ENCODE peak calls at places on chromosomes 7 and 10, in eight cellular contexts. One of them, this sample, is unnamed.

GRCh38 chr10:47453435-47454293 is 30.3 kb downstream of the ANXA8 start:
- DNase-seq in effector memory CD4-positive, alpha-beta T cell: no peak
- DNase-seq in CD4-positive, CD25-positive, alpha-beta regulatory T cell: no peak
- DNase-seq in CD8-positive, alpha-beta memory T cell: no peak
- DNase-seq in HL-60: no peak
- DNase-seq in PC-9: no peak
- DNase-seq in transverse colon: no peak
- DNase-seq in brain microvascular endothelial cell: no peak
- DNase-seq in this sample: no peak

GRCh38 chr7:80783177-80783687 is 135.6 kb downstream of the SEMA3C start:
- DNase-seq in effector memory CD4-positive, alpha-beta T cell: no peak
- DNase-seq in CD4-positive, CD25-positive, alpha-beta regulatory T cell: no peak
- DNase-seq in CD8-positive, alpha-beta memory T cell: no peak
- DNase-seq in HL-60: no peak
- DNase-seq in PC-9: no peak
- DNase-seq in transverse colon: no peak
- DNase-seq in brain microvascular endothelial cell: no peak
- DNase-seq in this sample: no peak

GRCh38 chr10:10658157-10658556 is 359.5 kb upstream of the CELF2 start:
- DNase-seq in effector memory CD4-positive, alpha-beta T cell: no peak
- DNase-seq in CD4-positive, CD25-positive, alpha-beta regulatory T cell: no peak
- DNase-seq in CD8-positive, alpha-beta memory T cell: no peak
- DNase-seq in HL-60: peak
- DNase-seq in PC-9: no peak
- DNase-seq in transverse colon: no peak
- DNase-seq in brain microvascular endothelial cell: no peak
- DNase-seq in this sample: no peak

GRCh38 chr10:132443605-132443997 is 46.6 kb downstream of the PWWP2B start:
- DNase-seq in effector memory CD4-positive, alpha-beta T cell: peak
- DNase-seq in CD4-positive, CD25-positive, alpha-beta regulatory T cell: peak
- DNase-seq in CD8-positive, alpha-beta memory T cell: peak
- DNase-seq in HL-60: no peak
- DNase-seq in PC-9: no peak
- DNase-seq in transverse colon: peak
- DNase-seq in brain microvascular endothelial cell: peak
- DNase-seq in this sample: no peak

GRCh38 chr7:151844828-151845200 is 32.1 kb downstream of the PRKAG2 start:
- DNase-seq in effector memory CD4-positive, alpha-beta T cell: no peak
- DNase-seq in CD4-positive, CD25-positive, alpha-beta regulatory T cell: no peak
- DNase-seq in CD8-positive, alpha-beta memory T cell: no peak
- DNase-seq in HL-60: no peak
- DNase-seq in PC-9: no peak
- DNase-seq in transverse colon: no peak
- DNase-seq in brain microvascular endothelial cell: no peak
- DNase-seq in this sample: no peak

GRCh38 chr7:32020760-32021159 is 49.4 kb downstream of the PDE1C start:
- DNase-seq in effector memory CD4-positive, alpha-beta T cell: no peak
- DNase-seq in CD4-positive, CD25-positive, alpha-beta regulatory T cell: no peak
- DNase-seq in CD8-positive, alpha-beta memory T cell: no peak
- DNase-seq in HL-60: no peak
- DNase-seq in PC-9: peak
- DNase-seq in transverse colon: no peak
- DNase-seq in brain microvascular endothelial cell: no peak
- DNase-seq in this sample: no peak

GRCh38 chr10:6912424-6912823 is 332.3 kb upstream of the PRKCQ start:
- DNase-seq in effector memory CD4-positive, alpha-beta T cell: no peak
- DNase-seq in CD4-positive, CD25-positive, alpha-beta regulatory T cell: no peak
- DNase-seq in CD8-positive, alpha-beta memory T cell: no peak
- DNase-seq in HL-60: no peak
- DNase-seq in PC-9: peak
- DNase-seq in transverse colon: no peak
- DNase-seq in brain microvascular endothelial cell: no peak
- DNase-seq in this sample: no peak

GRCh38 chr7:42790196-42790595 is 121.7 kb downstream of the C7orf25 start:
- DNase-seq in effector memory CD4-positive, alpha-beta T cell: no peak
- DNase-seq in CD4-positive, CD25-positive, alpha-beta regulatory T cell: no peak
- DNase-seq in CD8-positive, alpha-beta memory T cell: no peak
- DNase-seq in HL-60: no peak
- DNase-seq in PC-9: no peak
- DNase-seq in transverse colon: no peak
- DNase-seq in brain microvascular endothelial cell: peak
- DNase-seq in this sample: no peak

GRCh38 chr7:133794490-133794889 is 332.6 kb upstream of the LRGUK start:
- DNase-seq in effector memory CD4-positive, alpha-beta T cell: no peak
- DNase-seq in CD4-positive, CD25-positive, alpha-beta regulatory T cell: no peak
- DNase-seq in CD8-positive, alpha-beta memory T cell: no peak
- DNase-seq in HL-60: no peak
- DNase-seq in PC-9: no peak
- DNase-seq in transverse colon: no peak
- DNase-seq in brain microvascular endothelial cell: no peak
- DNase-seq in this sample: no peak

GRCh38 chr7:43377196-43377935 is 205.5 kb upstream of the STK17A start:
- DNase-seq in effector memory CD4-positive, alpha-beta T cell: no peak
- DNase-seq in CD4-positive, CD25-positive, alpha-beta regulatory T cell: no peak
- DNase-seq in CD8-positive, alpha-beta memory T cell: no peak
- DNase-seq in HL-60: no peak
- DNase-seq in PC-9: no peak
- DNase-seq in transverse colon: no peak
- DNase-seq in brain microvascular endothelial cell: no peak
- DNase-seq in this sample: no peak

GRCh38 chr7:516606-517456 is 2.8 kb downstream of the PDGFA start:
- DNase-seq in effector memory CD4-positive, alpha-beta T cell: no peak
- DNase-seq in CD4-positive, CD25-positive, alpha-beta regulatory T cell: no peak
- DNase-seq in CD8-positive, alpha-beta memory T cell: no peak
- DNase-seq in HL-60: no peak
- DNase-seq in PC-9: peak
- DNase-seq in transverse colon: peak
- DNase-seq in brain microvascular endothelial cell: peak
- DNase-seq in this sample: peak

GRCh38 chr7:33805630-33806233 is 99.6 kb upstream of the BMPER start:
- DNase-seq in effector memory CD4-positive, alpha-beta T cell: no peak
- DNase-seq in CD4-positive, CD25-positive, alpha-beta regulatory T cell: no peak
- DNase-seq in CD8-positive, alpha-beta memory T cell: no peak
- DNase-seq in HL-60: no peak
- DNase-seq in PC-9: no peak
- DNase-seq in transverse colon: no peak
- DNase-seq in brain microvascular endothelial cell: peak
- DNase-seq in this sample: no peak

GRCh38 chr7:33807779-33808482 is 97.4 kb upstream of the BMPER start:
- DNase-seq in effector memory CD4-positive, alpha-beta T cell: no peak
- DNase-seq in CD4-positive, CD25-positive, alpha-beta regulatory T cell: no peak
- DNase-seq in CD8-positive, alpha-beta memory T cell: no peak
- DNase-seq in HL-60: no peak
- DNase-seq in PC-9: peak
- DNase-seq in transverse colon: peak
- DNase-seq in brain microvascular endothelial cell: peak
- DNase-seq in this sample: peak

GRCh38 chr7:33806284-33807157 is 98.8 kb upstream of the BMPER start:
- DNase-seq in effector memory CD4-positive, alpha-beta T cell: no peak
- DNase-seq in CD4-positive, CD25-positive, alpha-beta regulatory T cell: no peak
- DNase-seq in CD8-positive, alpha-beta memory T cell: no peak
- DNase-seq in HL-60: no peak
- DNase-seq in PC-9: no peak
- DNase-seq in transverse colon: no peak
- DNase-seq in brain microvascular endothelial cell: peak
- DNase-seq in this sample: no peak

GRCh38 chr7:33807158-33807530 is 98.2 kb upstream of the BMPER start:
- DNase-seq in effector memory CD4-positive, alpha-beta T cell: no peak
- DNase-seq in CD4-positive, CD25-positive, alpha-beta regulatory T cell: no peak
- DNase-seq in CD8-positive, alpha-beta memory T cell: no peak
- DNase-seq in HL-60: no peak
- DNase-seq in PC-9: no peak
- DNase-seq in transverse colon: no peak
- DNase-seq in brain microvascular endothelial cell: no peak
- DNase-seq in this sample: no peak

DNA sequence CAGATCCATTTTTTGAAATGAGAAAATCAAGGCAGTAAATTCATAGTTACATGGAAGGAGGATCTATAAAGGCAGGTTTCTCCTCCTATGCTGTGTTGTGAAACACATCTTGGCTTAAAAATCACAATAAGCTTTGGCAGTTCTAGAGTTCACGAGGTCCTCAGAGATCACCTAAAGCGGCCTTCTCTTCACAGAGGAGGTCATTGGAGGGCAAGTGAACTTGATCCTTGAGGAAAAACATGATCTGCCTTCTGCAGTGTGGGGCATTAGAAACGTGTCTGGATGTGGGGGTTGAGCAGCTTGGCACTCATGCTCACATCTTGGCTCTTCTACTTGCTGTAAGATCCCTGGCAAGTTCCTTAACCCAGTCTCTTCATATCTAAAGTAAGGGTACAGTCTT is 96.1 kb upstream of the BMPER start:
- DNase-seq in effector memory CD4-positive, alpha-beta T cell: no peak
- DNase-seq in CD4-positive, CD25-positive, alpha-beta regulatory T cell: no peak
- DNase-seq in CD8-positive, alpha-beta memory T cell: no peak
- DNase-seq in HL-60: no peak
- DNase-seq in PC-9: no peak
- DNase-seq in transverse colon: no peak
- DNase-seq in brain microvascular endothelial cell: no peak
- DNase-seq in this sample: no peak
- H3K27ac ChIP-seq in effector memory CD4-positive, alpha-beta T cell: no peak
- H3K27ac ChIP-seq in CD4-positive, CD25-positive, alpha-beta regulatory T cell: no peak
- H3K27ac ChIP-seq in CD8-positive, alpha-beta memory T cell: no peak
- H3K27ac ChIP-seq in HL-60: no peak
- H3K27ac ChIP-seq in PC-9: no peak
- H3K27ac ChIP-seq in transverse colon: no peak
- H3K27ac ChIP-seq in brain microvascular endothelial cell: no peak
- H3K27ac ChIP-seq in this sample: no peak

GRCh38 chr10:78634835-78635234 is 433.9 kb upstream of the ZMIZ1 start:
- DNase-seq in effector memory CD4-positive, alpha-beta T cell: no peak
- DNase-seq in CD4-positive, CD25-positive, alpha-beta regulatory T cell: no peak
- DNase-seq in CD8-positive, alpha-beta memory T cell: no peak
- DNase-seq in HL-60: no peak
- DNase-seq in PC-9: no peak
- DNase-seq in transverse colon: no peak
- DNase-seq in brain microvascular endothelial cell: peak
- DNase-seq in this sample: peak

GRCh38 chr10:78627254-78627795 is 441.4 kb upstream of the ZMIZ1 start:
- DNase-seq in effector memory CD4-positive, alpha-beta T cell: no peak
- DNase-seq in CD4-positive, CD25-positive, alpha-beta regulatory T cell: no peak
- DNase-seq in CD8-positive, alpha-beta memory T cell: no peak
- DNase-seq in HL-60: no peak
- DNase-seq in PC-9: no peak
- DNase-seq in transverse colon: no peak
- DNase-seq in brain microvascular endothelial cell: no peak
- DNase-seq in this sample: no peak

GRCh38 chr10:78634389-78634815 is 434.4 kb upstream of the ZMIZ1 start:
- DNase-seq in effector memory CD4-positive, alpha-beta T cell: no peak
- DNase-seq in CD4-positive, CD25-positive, alpha-beta regulatory T cell: no peak
- DNase-seq in CD8-positive, alpha-beta memory T cell: no peak
- DNase-seq in HL-60: no peak
- DNase-seq in PC-9: peak
- DNase-seq in transverse colon: no peak
- DNase-seq in brain microvascular endothelial cell: no peak
- DNase-seq in this sample: peak

GRCh38 chr10:78629773-78630172 is 439.0 kb upstream of the ZMIZ1 start:
- DNase-seq in effector memory CD4-positive, alpha-beta T cell: no peak
- DNase-seq in CD4-positive, CD25-positive, alpha-beta regulatory T cell: no peak
- DNase-seq in CD8-positive, alpha-beta memory T cell: no peak
- DNase-seq in HL-60: no peak
- DNase-seq in PC-9: no peak
- DNase-seq in transverse colon: no peak
- DNase-seq in brain microvascular endothelial cell: no peak
- DNase-seq in this sample: no peak

GRCh38 chr10:78630944-78631838 is 437.6 kb upstream of the ZMIZ1 start:
- DNase-seq in effector memory CD4-positive, alpha-beta T cell: no peak
- DNase-seq in CD4-positive, CD25-positive, alpha-beta regulatory T cell: no peak
- DNase-seq in CD8-positive, alpha-beta memory T cell: no peak
- DNase-seq in HL-60: no peak
- DNase-seq in PC-9: no peak
- DNase-seq in transverse colon: no peak
- DNase-seq in brain microvascular endothelial cell: no peak
- DNase-seq in this sample: no peak
- H3K27ac ChIP-seq in effector memory CD4-positive, alpha-beta T cell: no peak
- H3K27ac ChIP-seq in CD4-positive, CD25-positive, alpha-beta regulatory T cell: no peak
- H3K27ac ChIP-seq in CD8-positive, alpha-beta memory T cell: no peak
- H3K27ac ChIP-seq in HL-60: no peak
- H3K27ac ChIP-seq in PC-9: no peak
- H3K27ac ChIP-seq in transverse colon: no peak
- H3K27ac ChIP-seq in brain microvascular endothelial cell: no peak
- H3K27ac ChIP-seq in this sample: no peak

DNA sequence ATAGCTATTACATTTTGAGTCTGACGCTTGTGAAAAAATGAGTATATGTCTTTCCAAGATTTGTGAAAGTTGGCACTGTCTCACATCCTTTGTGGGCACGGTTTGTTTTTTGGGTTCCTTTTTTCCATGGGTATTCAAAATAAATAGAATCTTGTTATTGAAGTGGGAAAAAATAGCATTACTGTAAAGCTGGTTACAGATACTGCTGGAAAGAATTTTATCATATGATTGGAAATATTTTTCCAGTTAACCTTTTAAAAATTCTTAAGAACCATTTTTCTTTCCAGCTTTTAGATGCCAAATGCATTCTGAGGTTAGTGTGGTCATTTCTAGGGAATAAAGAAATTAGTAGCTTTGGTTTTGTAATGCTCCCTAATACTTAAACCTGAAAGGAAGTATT is 11.4 kb downstream of the NET1 start:
- DNase-seq in effector memory CD4-positive, alpha-beta T cell: no peak
- DNase-seq in CD4-positive, CD25-positive, alpha-beta regulatory T cell: no peak
- DNase-seq in CD8-positive, alpha-beta memory T cell: no peak
- DNase-seq in HL-60: no peak
- DNase-seq in PC-9: no peak
- DNase-seq in transverse colon: no peak
- DNase-seq in brain microvascular endothelial cell: no peak
- DNase-seq in this sample: no peak
- H3K27ac ChIP-seq in effector memory CD4-positive, alpha-beta T cell: no peak
- H3K27ac ChIP-seq in CD4-positive, CD25-positive, alpha-beta regulatory T cell: no peak
- H3K27ac ChIP-seq in CD8-positive, alpha-beta memory T cell: no peak
- H3K27ac ChIP-seq in HL-60: no peak
- H3K27ac ChIP-seq in PC-9: no peak
- H3K27ac ChIP-seq in transverse colon: no peak
- H3K27ac ChIP-seq in brain microvascular endothelial cell: no peak
- H3K27ac ChIP-seq in this sample: no peak

GRCh38 chr7:158445421-158446175 is 142.0 kb downstream of the PTPRN2 start:
- DNase-seq in effector memory CD4-positive, alpha-beta T cell: no peak
- DNase-seq in CD4-positive, CD25-positive, alpha-beta regulatory T cell: no peak
- DNase-seq in CD8-positive, alpha-beta memory T cell: no peak
- DNase-seq in HL-60: no peak
- DNase-seq in PC-9: no peak
- DNase-seq in transverse colon: no peak
- DNase-seq in brain microvascular endothelial cell: no peak
- DNase-seq in this sample: no peak
- H3K27ac ChIP-seq in effector memory CD4-positive, alpha-beta T cell: no peak
- H3K27ac ChIP-seq in CD4-positive, CD25-positive, alpha-beta regulatory T cell: no peak
- H3K27ac ChIP-seq in CD8-positive, alpha-beta memory T cell: no peak
- H3K27ac ChIP-seq in HL-60: no peak
- H3K27ac ChIP-seq in PC-9: no peak
- H3K27ac ChIP-seq in transverse colon: no peak
- H3K27ac ChIP-seq in brain microvascular endothelial cell: no peak
- H3K27ac ChIP-seq in this sample: no peak

This sample was measured in trophoblast cell.